ENCODE peak calls at places on chromosomes 3 and 15, in four cellular contexts. A, G, R and V are unnamed samples.

GRCh38 chr3:126267169-126267975 is 87.0 kb upstream of the ALDH1L1 start:
- ATAC-seq in R (peak), A (no peak), G (peak), V (peak)

GRCh38 chr3:6264036-6264435 is 596.9 kb upstream of the GRM7 start:
- ATAC-seq in G (no peak), A (no peak), R (no peak), V (no peak)

GRCh38 chr3:126321490-126321889 is 35.7 kb downstream of the KLF15 start:
- ATAC-seq in A (no peak), G (no peak), R (peak), V (no peak)

GRCh38 chr15:39074341-39074740 is 506.5 kb upstream of the THBS1 start:
- ATAC-seq in G (no peak), R (no peak), A (no peak), V (no peak)

GRCh38 chr3:114270019-114270418 is 23.8 kb upstream of the TIGIT start:
- ATAC-seq in G (no peak), R (no peak), A (no peak), V (no peak)

GRCh38 chr3:150090006-150090405 is 119.3 kb upstream of the PFN2 start:
- ATAC-seq in R (no peak), A (no peak), G (peak), V (no peak)

GRCh38 chr3:128864351-128864811 is 15.0 kb upstream of the ACAD9 start:
- ATAC-seq in A (no peak), R (peak), G (no peak), V (no peak)

GRCh38 chr15:74696398-74696729 is 540 bp upstream of the EDC3 start:
- ATAC-seq in A (peak), R (no peak), G (peak), V (no peak)

GRCh38 chr3:48367201-48367600 is 4.8 kb upstream of the FBXW12 start:
- ATAC-seq in G (no peak), R (peak), A (no peak), V (no peak)

GRCh38 chr3:188779537-188779936 is 392.2 kb upstream of the TPRG1 start:
- ATAC-seq in G (no peak), A (no peak), R (no peak), V (no peak)

GRCh38 chr3:193052294-193052693 is 134.6 kb upstream of the MB21D2 start:
- ATAC-seq in R (no peak), G (no peak), A (no peak), V (no peak)

GRCh38 chr15:36803773-36804172 is 224.3 kb downstream of the CDIN1 start:
- ATAC-seq in A (no peak), G (no peak), R (no peak), V (peak)

GRCh38 chr3:157868168-157868567 is 238.1 kb downstream of the SHOX2 start:
- ATAC-seq in R (no peak), G (peak), A (no peak), V (no peak)

GRCh38 chr3:18111702-18112311 is 313.3 kb downstream of the SATB1 start:
- ATAC-seq in G (peak), A (peak), R (no peak), V (no peak)